ENCODE peak calls at places on chromosomes 5 and 9, in five cellular contexts. Z is bronchial epithelial cell, W is osteocyte, H is osteoblast, U is heart left ventricle. N is an unnamed sample.

GRCh38 chr5:52658266-52658665 is 129.4 kb upstream of the ITGA1 start:
- DNase-seq in H (no peak), W (no peak), U (no peak), Z (no peak), N (no peak)

GRCh38 chr9:98087420-98088354 is 31.2 kb downstream of the NANS start:
- DNase-seq in U (peak), Z (peak), W (no peak), H (peak), N (no peak)

GRCh38 chr9:127566351-127567001 is 45.6 kb upstream of the STXBP1 start:
- DNase-seq in H (peak), U (no peak), Z (peak), W (no peak), N (no peak)

GRCh38 chr9:93826209-93826608 is 128.9 kb downstream of the BARX1 start:
- DNase-seq in H (no peak), Z (no peak), W (no peak), U (no peak), N (peak)

GRCh38 chr9:128164332-128164885 is 4.3 kb downstream of the BBLN start:
- DNase-seq in W (no peak), Z (peak), H (peak), U (no peak), N (no peak)

GRCh38 chr9:79868532-79869189 is 296.9 kb downstream of the TLE4 start:
- DNase-seq in H (no peak), W (no peak), Z (no peak), U (no peak), N (no peak)

GRCh38 chr9:98867434-98868168 is 60.1 kb downstream of the GALNT12 start:
- DNase-seq in W (no peak), U (peak), Z (no peak), H (no peak), N (no peak)

GRCh38 chr5:16812911-16813310 is 123.2 kb downstream of the MYO10 start:
- DNase-seq in W (no peak), U (no peak), Z (peak), H (peak), N (no peak)

GRCh38 chr9:131980267-131980916 is 99.3 kb downstream of the MED27 start:
- DNase-seq in H (no peak), U (no peak), W (no peak), Z (no peak), N (no peak)

GRCh38 chr5:67401166-67401565 is 204.6 kb upstream of the CD180 start:
- DNase-seq in W (no peak), H (no peak), U (no peak), Z (no peak), N (no peak)

GRCh38 chr9:33748633-33749304 is 46.6 kb upstream of the PRSS3 start:
- DNase-seq in U (no peak), H (no peak), Z (no peak), W (no peak), N (no peak)

GRCh38 chr5:168162464-168162863 is 129.0 kb upstream of the WWC1 start:
- DNase-seq in W (no peak), H (no peak), U (no peak), Z (no peak), N (no peak)

GRCh38 chr5:78597858-78598415 is 50.6 kb downstream of the LHFPL2 start:
- DNase-seq in U (no peak), W (no peak), Z (peak), H (no peak), N (no peak)

GRCh38 chr5:59652449-59652848 is 241.1 kb downstream of the PDE4D start:
- DNase-seq in W (no peak), H (no peak), Z (no peak), U (no peak), N (no peak)

GRCh38 chr9:82354260-82354659 is 365.7 kb downstream of the SPATA31D1 start:
- DNase-seq in H (peak), U (no peak), Z (peak), W (no peak), N (no peak)

GRCh38 chr9:125407432-125407973 is 145.9 kb downstream of the GAPVD1 start:
- DNase-seq in H (no peak), U (no peak), Z (no peak), W (no peak), N (no peak)

GRCh38 chr9:132814937-132815336 is 63.1 kb downstream of the AK8 start:
- DNase-seq in U (no peak), H (no peak), Z (no peak), W (no peak), N (no peak)

GRCh38 chr5:88729476-88730182 is 153.4 kb downstream of the MEF2C start:
- DNase-seq in U (peak), W (no peak), Z (peak), H (no peak), N (no peak)

GRCh38 chr9:130201399-130201873 is 29.2 kb downstream of the NCS1 start:
- DNase-seq in Z (peak), W (no peak), H (no peak), U (no peak), N (no peak)

GRCh38 chr9:111599092-111599947 is at the start of gene PTGR1:
- DNase-seq in U (peak), W (peak), Z (peak), H (peak), N (peak)

GRCh38 chr5:170411100-170411499 is 21.9 kb upstream of the KCNMB1 start:
- DNase-seq in Z (no peak), U (no peak), W (no peak), H (no peak), N (no peak)

GRCh38 chr9:109419531-109419930 is 78.6 kb downstream of the PTPN3 start:
- DNase-seq in U (no peak), H (no peak), Z (no peak), W (no peak), N (no peak)

GRCh38 chr9:95852059-95853032 is 23.1 kb upstream of the ERCC6L2 start:
- DNase-seq in W (no peak), Z (peak), H (peak), U (no peak), N (no peak)

GRCh38 chr9:37407468-37407867 is 15.0 kb upstream of the GRHPR start:
- DNase-seq in U (no peak), Z (peak), H (no peak), W (no peak), N (no peak)

GRCh38 chr9:38393128-38393809 is 767 bp downstream of the ALDH1B1 start:
- DNase-seq in Z (no peak), U (no peak), H (no peak), W (no peak), N (no peak)

GRCh38 chr5:17831279-17831678 is 197.0 kb downstream of the TAF11L14 start:
- DNase-seq in U (no peak), Z (no peak), H (no peak), W (no peak), N (no peak)

GRCh38 chr9:124280176-124280691 is 22.5 kb downstream of the NEK6 start:
- DNase-seq in W (no peak), U (peak), H (peak), Z (peak), N (no peak)

GRCh38 chr5:133427121-133427777 is 185.1 kb downstream of the FSTL4 start:
- DNase-seq in H (no peak), Z (no peak), W (no peak), U (no peak), N (no peak)

GRCh38 chr5:127826011-127826410 is 122.8 kb downstream of the CCDC192 start:
- DNase-seq in W (no peak), U (no peak), H (no peak), Z (no peak), N (no peak)

GRCh38 chr5:6718161-6718681 is 5.0 kb downstream of the TENT4A start:
- DNase-seq in H (no peak), U (no peak), Z (no peak), W (peak), N (peak)

GRCh38 chr9:106310782-106311181 is 552.2 kb upstream of the ZNF462 start:
- DNase-seq in U (no peak), Z (no peak), H (no peak), W (no peak), N (no peak)

GRCh38 chr5:38650540-38651275 is 94.3 kb upstream of the LIFR start:
- DNase-seq in W (no peak), Z (peak), U (no peak), H (no peak), N (no peak)

GRCh38 chr9:111798786-111799185 is 4.0 kb upstream of the SHOC1 start:
- DNase-seq in Z (peak), H (no peak), W (no peak), U (no peak), N (no peak)

GRCh38 chr5:150164640-150165039 is 1.9 kb upstream of the CDX1 start:
- DNase-seq in W (no peak), H (no peak), Z (no peak), U (no peak), N (no peak)

GRCh38 chr5:173572431-173573125 is 43.9 kb downstream of the BOD1 start:
- DNase-seq in Z (no peak), H (no peak), W (no peak), U (no peak), N (no peak)

GRCh38 chr5:56638061-56638621 is 177.2 kb upstream of the MAP3K1 start:
- DNase-seq in Z (no peak), W (no peak), U (no peak), H (no peak), N (no peak)

GRCh38 chr5:77015938-77016569 is 14.2 kb upstream of the AGGF1 start:
- DNase-seq in H (no peak), Z (peak), W (no peak), U (no peak), N (no peak)
- TF ChIP-seq CTCF in H (peak), Z (peak), W (peak), U (peak), N (peak)

GRCh38 chr5:140828402-140828737 is 610 bp downstream of the PCDHA6 start:
- DNase-seq in W (no peak), Z (no peak), U (no peak), H (no peak), N (no peak)

GRCh38 chr5:140823475-140823874 is 2.1 kb downstream of the PCDHA5 start:
- DNase-seq in H (no peak), W (no peak), U (no peak), Z (no peak), N (no peak)

GRCh38 chr5:140822281-140822629 is 842 bp downstream of the PCDHA5 start:
- DNase-seq in H (no peak), W (no peak), U (no peak), Z (no peak), N (no peak)

GRCh38 chr5:140827704-140828401 is at the start of gene PCDHA6:
- DNase-seq in Z (peak), H (no peak), W (no peak), U (no peak), N (no peak)
- TF ChIP-seq CTCF in Z (no peak), H (no peak), W (peak), U (no peak), N (peak)

DNA sequence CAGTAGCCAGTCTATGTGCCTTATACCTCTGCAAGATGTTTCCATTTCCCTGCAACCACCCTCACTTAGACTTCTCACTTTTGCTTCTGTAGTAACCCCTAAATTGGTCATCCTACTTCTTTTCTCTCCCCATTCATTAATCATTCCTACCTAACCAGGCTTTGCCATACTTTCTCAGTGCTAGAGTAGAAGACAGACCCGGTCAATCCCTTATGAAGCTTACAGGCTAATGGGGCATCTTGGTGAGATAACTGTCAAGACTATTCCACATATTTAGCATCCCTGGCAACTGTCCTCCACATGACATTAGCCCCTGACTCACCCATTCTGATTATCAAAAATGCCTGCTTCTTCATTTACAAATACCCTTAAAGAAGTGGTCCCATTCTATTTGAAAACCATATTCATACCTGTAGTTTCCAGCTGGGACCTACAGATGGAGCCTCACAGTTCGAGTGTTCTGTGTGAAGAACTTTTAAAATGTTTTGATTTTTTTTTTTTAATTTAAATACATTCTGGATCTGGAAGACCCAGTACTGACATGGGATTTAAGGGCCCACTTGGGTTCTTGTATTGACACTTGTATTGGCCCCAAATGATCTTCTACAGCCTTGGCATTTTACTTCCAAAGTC is 21.0 kb downstream of the F2RL2 start:
- DNase-seq in Z (peak), W (no peak), H (no peak), U (no peak), N (no peak)
- TF ChIP-seq CTCF in Z (peak), W (peak), H (peak), U (peak), N (no peak)

DNA sequence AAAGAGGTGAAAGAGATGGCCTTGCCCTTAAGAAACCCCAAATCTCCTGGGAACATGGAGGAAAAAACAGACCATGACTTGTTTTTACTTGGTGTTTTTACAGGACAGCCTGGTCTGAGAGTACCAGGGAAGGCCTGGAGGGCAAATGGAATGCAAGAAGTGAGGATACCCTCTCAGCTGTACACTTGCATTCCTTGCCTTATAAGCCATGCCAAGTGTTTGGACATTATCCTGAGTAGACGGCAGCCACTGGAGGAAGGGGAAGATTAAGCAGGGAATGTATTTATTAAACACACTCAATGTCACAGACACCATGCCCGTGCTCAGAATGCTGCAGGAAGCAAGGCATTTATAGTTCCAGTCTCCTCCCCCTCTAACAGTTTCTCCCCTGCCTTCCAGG is 581.4 kb downstream of the CDK5RAP2 start:
- DNase-seq in W (no peak), H (no peak), Z (no peak), U (no peak), N (no peak)
- TF ChIP-seq CTCF in W (no peak), H (no peak), Z (no peak), U (no peak), N (no peak)

GRCh38 chr5:55306641-55307382 is 682 bp downstream of the DHX29 start:
- DNase-seq in H (no peak), W (no peak), Z (peak), U (no peak), N (no peak)

GRCh38 chr5:55303238-55303690 is 4.2 kb downstream of the DHX29 start:
- DNase-seq in W (no peak), H (peak), Z (peak), U (no peak), N (no peak)

GRCh38 chr5:55304584-55304983 is 2.9 kb downstream of the DHX29 start:
- DNase-seq in U (no peak), W (no peak), Z (no peak), H (no peak), N (no peak)

GRCh38 chr5:55307383-55308253 is at the start of the genes DHX29 and MTREX:
- DNase-seq in H (peak), W (peak), Z (peak), U (peak), N (peak)

GRCh38 chr5:55308254-55308836 is 556 bp downstream of the MTREX start:
- DNase-seq in Z (peak), U (no peak), H (peak), W (no peak), N (no peak)
- TF ChIP-seq CTCF in Z (no peak), U (no peak), H (peak), W (peak), N (no peak)

GRCh38 chr5:72821776-72822175 is 5.3 kb downstream of the TNPO1 start:
- DNase-seq in H (no peak), W (no peak), U (no peak), Z (no peak), N (no peak)
- TF ChIP-seq CTCF in H (no peak), W (no peak), U (no peak), Z (no peak), N (no peak)

DNA sequence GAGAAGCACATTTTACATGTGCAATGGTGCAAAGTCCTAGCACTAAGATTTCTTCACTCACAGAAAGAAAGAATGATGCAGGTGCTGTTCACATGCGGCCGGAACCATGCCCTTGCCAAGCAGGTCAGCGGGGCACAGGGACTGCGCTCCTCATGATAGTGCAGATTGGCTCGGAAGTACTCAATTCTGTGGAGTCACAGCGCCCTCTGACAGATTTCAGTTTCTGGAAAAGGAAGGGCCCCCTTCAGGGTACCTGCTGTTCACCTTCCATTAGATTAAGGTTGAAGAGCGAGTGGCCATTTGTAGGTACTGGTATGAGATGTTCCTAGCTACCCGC is 75.7 kb downstream of the TMC1 start:
- DNase-seq in W (no peak), Z (no peak), H (no peak), U (no peak), N (no peak)
- TF ChIP-seq CTCF in W (no peak), Z (no peak), H (no peak), U (no peak), N (no peak)

N was measured in type B pancreatic cell.